ENCODE peak calls at places on chromosomes 13 and 19, in eight cellular contexts. Q, V, F, C, O, J, I and K are unnamed samples.

GRCh38 chr13:101661839-101662238 is 209.4 kb downstream of the ITGBL1 start:
- DNase-seq in I (no peak), C (no peak), V (peak; percentile 21), O (no peak), J (peak; percentile 8), F (no peak), Q (no peak), K (no peak)

GRCh38 chr19:52214241-52214640 is 24.4 kb downstream of the PPP2R1A start:
- DNase-seq in I (no peak), F (no peak), O (peak; percentile 10), J (no peak), Q (no peak), C (no peak), V (peak; percentile 10), K (no peak)

GRCh38 chr19:56538761-56539263 is at the start of gene ZFP28:
- DNase-seq in F (no peak), J (no peak), Q (peak; percentile 68), C (no peak), I (no peak), O (no peak), V (no peak), K (peak; percentile 79)

GRCh38 chr19:14555918-14556661 is 15.8 kb downstream of the NDUFB7 start:
- DNase-seq in C (no peak), I (no peak), J (no peak), F (peak; percentile 82), V (peak; percentile 68), O (peak; percentile 34), Q (no peak), K (peak; percentile 84)

GRCh38 chr13:33785384-33785783 is 32.6 kb upstream of the RFC3 start:
- DNase-seq in F (no peak), V (no peak), I (no peak), O (no peak), C (no peak), J (no peak), Q (no peak), K (no peak)

GRCh38 chr19:46823049-46823448 is 27.6 kb downstream of the AP2S1 start:
- DNase-seq in C (no peak), I (no peak), V (no peak), F (no peak), J (peak; percentile 30), Q (no peak), O (no peak), K (no peak)

GRCh38 chr13:24313449-24313848 is 4.1 kb downstream of the C1QTNF9 start:
- DNase-seq in F (no peak), V (no peak), J (no peak), I (peak; percentile 29), O (peak; percentile 9), Q (peak; percentile 25), C (no peak), K (no peak)

GRCh38 chr19:48370955-48371354 is 6.8 kb downstream of the SYNGR4 start:
- DNase-seq in Q (no peak), O (no peak), F (no peak), J (no peak), V (no peak), I (no peak), C (no peak), K (no peak)

GRCh38 chr13:40483601-40484000 is 182.8 kb downstream of the FOXO1 start:
- DNase-seq in I (no peak), O (no peak), V (no peak), J (no peak), C (peak; percentile 73), Q (no peak), F (no peak), K (no peak)

GRCh38 chr13:110197041-110197440 is 109.9 kb downstream of the COL4A1 start:
- DNase-seq in F (no peak), I (peak; percentile 60), J (no peak), V (no peak), O (peak; percentile 57), C (no peak), Q (no peak), K (no peak)

GRCh38 chr13:44605711-44606110 is 29.6 kb upstream of the TSC22D1 start:
- DNase-seq in O (no peak), V (no peak), C (no peak), J (no peak), I (no peak), F (no peak), Q (no peak), K (no peak)

GRCh38 chr13:66210677-66211076 is 1019.5 kb downstream of the PCDH9 start:
- DNase-seq in I (peak; percentile 87), Q (no peak), F (no peak), V (peak; percentile 98), O (peak; percentile 91), C (no peak), J (no peak), K (peak; percentile 27)

GRCh38 chr13:92826197-92826596 is 400.4 kb upstream of the GPC6 start:
- DNase-seq in F (no peak), C (no peak), Q (no peak), I (no peak), O (no peak), V (peak; percentile 29), J (no peak), K (no peak)

GRCh38 chr13:40503966-40504591 is 162.4 kb downstream of the FOXO1 start:
- DNase-seq in I (peak; percentile 17), O (peak; percentile 25), J (no peak), F (peak; percentile 96), C (no peak), Q (peak; percentile 37), V (peak; percentile 99), K (peak; percentile 88)

GRCh38 chr19:38247126-38247525 is 9.0 kb downstream of the PPP1R14A start:
- DNase-seq in J (no peak), C (no peak), V (no peak), I (no peak), Q (no peak), F (no peak), O (no peak), K (peak; percentile 25)

GRCh38 chr13:29578300-29579048 is 17.0 kb downstream of the SLC7A1 start:
- DNase-seq in O (no peak), Q (no peak), I (no peak), V (no peak), C (no peak), J (no peak), F (no peak), K (no peak)
- H4K20me1 ChIP-seq in O (peaks cover 93% of the 10 kb centered on the region), Q (peaks cover 73% of the 10 kb centered on the region), I (no peaks in the 10 kb centered on the region), V (peaks cover 95% of the 10 kb centered on the region), C (peaks cover 45% of the 10 kb centered on the region), J (peaks cover 9% of the 10 kb centered on the region), F (peaks cover 21% of the 10 kb centered on the region), K (peaks cover 56% of the 10 kb centered on the region)

GRCh38 chr19:19461671-19462622 is 53.4 kb downstream of the TSSK6 start:
- DNase-seq in J (peak; percentile 85), V (peak; percentile 27), F (no peak), O (no peak), Q (peak; percentile 90), I (peak; percentile 70), C (no peak), K (no peak)
- H3K4me2 ChIP-seq in J (peak overlapping the region; percentile 69), V (peak overlapping the region; percentile 73), F (peak overlapping the region; percentile 8), O (peak overlapping the region; percentile 13), Q (peak overlapping the region; percentile 89), I (peak overlapping the region; percentile 74), C (peak overlapping the region; percentile 87), K (no peak overlapping the region)

GRCh38 chr13:73497430-73497829 is 438.6 kb downstream of the KLF5 start:
- DNase-seq in O (no peak), Q (no peak), F (peak; percentile 97), C (no peak), V (no peak), I (no peak), J (no peak), K (no peak)
- H3K4me3 ChIP-seq in O (no peak overlapping the region), Q (no peak overlapping the region), F (no peak overlapping the region), C (no peak overlapping the region), V (no peak overlapping the region), I (no peak overlapping the region), J (no peak overlapping the region), K (no peak overlapping the region)

GRCh38 chr19:40805258-40805868 is 6.4 kb downstream of the EGLN2 start:
- DNase-seq in O (no peak), F (no peak), I (no peak), J (no peak), V (no peak), C (no peak), Q (no peak), K (peak; percentile 36)
- H4K20me1 ChIP-seq in O (peaks cover 88% of the 10 kb centered on the region), F (no peaks in the 10 kb centered on the region), I (peaks cover 4% of the 10 kb centered on the region), J (peaks cover 98% of the 10 kb centered on the region), V (peaks cover 95% of the 10 kb centered on the region), C (peaks cover 27% of the 10 kb centered on the region), Q (peaks cover 55% of the 10 kb centered on the region), K (peaks cover 95% of the 10 kb centered on the region)

DNA sequence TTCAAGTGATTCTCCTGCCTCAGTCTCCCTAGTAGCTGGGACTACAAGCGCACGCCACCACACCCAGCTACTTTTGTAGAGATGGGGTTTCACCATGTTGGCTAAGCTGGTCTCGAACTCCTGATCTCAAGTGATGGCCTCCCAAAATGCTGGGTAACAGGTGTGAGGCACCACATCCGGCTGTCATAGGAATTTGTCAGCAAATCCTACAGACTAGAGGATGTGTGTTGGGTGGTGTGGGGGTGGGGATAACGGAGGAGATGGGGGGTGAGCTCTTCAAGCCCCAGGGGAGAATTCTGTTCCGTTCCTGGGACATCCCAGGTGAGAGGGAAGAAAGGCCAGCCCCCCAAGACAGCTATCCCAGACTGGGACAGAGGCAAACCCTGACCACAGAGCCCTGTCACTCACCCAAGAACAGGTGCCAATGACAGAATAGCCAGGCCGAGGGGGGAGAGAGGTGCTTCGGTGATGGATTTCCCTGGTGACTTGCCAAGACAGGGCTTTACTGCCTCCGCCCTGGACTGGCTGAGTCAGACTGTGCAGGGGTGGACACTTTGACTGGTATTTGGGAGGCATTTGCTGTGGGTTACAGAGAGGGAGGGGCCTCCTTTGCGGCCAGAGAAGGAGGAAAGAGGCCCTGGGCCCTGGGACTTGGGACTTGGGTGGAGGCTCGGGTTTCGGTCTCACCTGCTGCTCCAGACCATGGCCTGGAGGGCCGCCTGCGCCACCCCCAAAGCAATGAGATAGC is 4.7 kb upstream of the EPS8L1 start:
- DNase-seq in O (peak; percentile 58), V (peak; percentile 66), F (peak; percentile 88), Q (no peak), J (no peak), I (peak; percentile 64), C (no peak), K (peak; percentile 97)
- H3K4me2 ChIP-seq in O (no peak overlapping the region), V (no peak overlapping the region), F (no peak overlapping the region), Q (no peak overlapping the region), J (no peak overlapping the region), I (no peak overlapping the region), C (no peak overlapping the region), K (no peak overlapping the region)